ENCODE peak calls at places on chromosomes 6 and 20, in eight cellular contexts. V is fibroblast of the aortic adventitia; E is breast epithelium; G is G401; U is kidney glomerular epithelial cell; W is naive thymus-derived CD4-positive, alpha-beta T cell; O is stimulated activated CD8-positive, alpha-beta memory T cell treated with anti-CD3 and anti-CD28 coated beads, Interleukin-2, amount 100 ng/mL, for 1 hour; R is stimulated activated CD4-positive, alpha-beta T cell treated with anti-CD3 and anti-CD28 coated beads, Interleukin-2, amount 100 ng/mL, for 48 hours. M is an unnamed sample.

GRCh38 chr6:12313992-12314589 is 23.9 kb downstream of the EDN1 start:
- DNase-seq in V (peak; percentile 58), E (peak; percentile 74), G (no peak), U (peak; percentile 85), W (no peak), O (no peak), R (no peak), M (no peak)

GRCh38 chr6:74928203-74928602 is 277.6 kb downstream of the COL12A1 start:
- DNase-seq in V (no peak), E (no peak), G (no peak), U (no peak), W (no peak), O (no peak), R (no peak), M (no peak)

GRCh38 chr6:21596379-21597242 is 3.1 kb downstream of the SOX4 start:
- DNase-seq in V (peak; percentile 76), E (peak; percentile 62), G (peak; percentile 76), U (peak; percentile 85), W (peak; percentile 33), O (no peak), R (peak; percentile 1), M (peak; percentile 22)

GRCh38 chr6:148524976-148525375 is 182.3 kb downstream of the SASH1 start:
- DNase-seq in V (peak; percentile 78), E (no peak), G (no peak), U (peak; percentile 7), W (no peak), O (no peak), R (no peak), M (no peak)

GRCh38 chr6:150924808-150925654 is 59.5 kb downstream of the MTHFD1L start:
- DNase-seq in V (peak; percentile 90), E (no peak), G (no peak), U (no peak), W (no peak), O (no peak), R (no peak), M (no peak)

GRCh38 chr20:10474606-10475184 is 39.6 kb downstream of the SLX4IP start:
- DNase-seq in V (peak; percentile 28), E (no peak), G (no peak), U (no peak), W (no peak), O (no peak), R (no peak), M (peak; percentile 72)

GRCh38 chr6:140561701-140562100 is 1187.3 kb upstream of the CITED2 start:
- DNase-seq in V (no peak), E (no peak), G (no peak), U (no peak), W (no peak), O (no peak), R (no peak), M (no peak)

GRCh38 chr6:25312703-25313102 is 33.5 kb downstream of the CARMIL1 start:
- DNase-seq in V (peak; percentile 90), E (no peak), G (no peak), U (peak; percentile 26), W (no peak), O (no peak), R (no peak), M (no peak)

GRCh38 chr6:140485740-140486467 is 1111.5 kb upstream of the CITED2 start:
- DNase-seq in V (peak; percentile 84), E (peak; percentile 57), G (no peak), U (peak; percentile 76), W (no peak), O (no peak), R (no peak), M (peak; percentile 0)

GRCh38 chr6:20351529-20351928 is 50.1 kb upstream of the E2F3 start:
- DNase-seq in V (no peak), E (no peak), G (no peak), U (no peak), W (no peak), O (no peak), R (no peak), M (no peak)

M was measured in GF-D8.